ENCODE peak calls at places on chromosome 9, in seven cellular contexts. B is ELR; E is SW480; C is H4; J is HEK293T; Z is T follicular helper cell; H is stimulated activated CD4-positive, alpha-beta T cell treated with anti-CD3 and anti-CD28 coated beads, Interleukin-4, amount 100 ng/mL, for 48 hours. R is an unnamed sample.

GRCh38 chr9:3045153-3045552 is 201.3 kb upstream of the PUM3 start:
- DNase-seq in H (no peak), E (no peak), B (no peak), C (no peak), Z (no peak), J (no peak), R (no peak)

GRCh38 chr9:137294684-137295312 is 7.3 kb downstream of the NRARP start:
- DNase-seq in Z (no peak), E (peak), C (peak), J (no peak), H (no peak), B (peak), R (no peak)

GRCh38 chr9:93645149-93645889 is 68.9 kb downstream of the PHF2 start:
- DNase-seq in B (no peak), Z (no peak), E (no peak), H (no peak), J (no peak), C (no peak), R (no peak)

GRCh38 chr9:75147638-75148037 is 59.3 kb downstream of the OSTF1 start:
- DNase-seq in C (no peak), B (peak), J (no peak), Z (no peak), H (no peak), E (no peak), R (no peak)

GRCh38 chr9:37290366-37290765 is 132.1 kb upstream of the GRHPR start:
- DNase-seq in J (no peak), B (no peak), Z (no peak), E (no peak), H (no peak), C (no peak), R (no peak)

GRCh38 chr9:16884952-16885513 is 14.6 kb upstream of the BNC2 start:
- DNase-seq in C (peak), J (no peak), H (no peak), E (peak), Z (no peak), B (peak), R (no peak)

GRCh38 chr9:129419382-129419899 is 201.5 kb downstream of the C9orf50 start:
- DNase-seq in H (no peak), E (no peak), J (no peak), C (no peak), B (no peak), Z (no peak), R (no peak)

GRCh38 chr9:89149726-89150125 is 28.9 kb downstream of the SHC3 start:
- DNase-seq in H (no peak), J (no peak), Z (no peak), B (peak), E (no peak), C (no peak), R (no peak)

GRCh38 chr9:136378171-136379002 is 4.9 kb upstream of the CARD9 start:
- DNase-seq in Z (no peak), E (no peak), J (no peak), B (no peak), C (no peak), H (no peak), R (no peak)

GRCh38 chr9:136902259-136902821 is 16.0 kb downstream of the TRAF2 start:
- DNase-seq in C (peak), H (peak), E (peak), J (no peak), Z (peak), B (peak), R (no peak)

GRCh38 chr9:97507585-97507984 is 6.1 kb downstream of the TMOD1 start:
- DNase-seq in H (no peak), J (no peak), Z (no peak), E (no peak), B (no peak), C (no peak), R (no peak)

GRCh38 chr9:36315283-36315682 is 57.0 kb upstream of the GNE start:
- DNase-seq in C (no peak), Z (no peak), H (no peak), E (no peak), B (no peak), J (no peak), R (no peak)

GRCh38 chr9:673264-673965 is 168.1 kb upstream of the DMRT1 start:
- DNase-seq in B (no peak), C (no peak), J (no peak), E (no peak), H (no peak), Z (no peak), R (no peak)

GRCh38 chr9:32579706-32580331 is 6.9 kb upstream of the NDUFB6 start:
- DNase-seq in E (peak), B (peak), H (peak), J (peak), Z (peak), C (no peak), R (peak)

GRCh38 chr9:116855881-116856662 is 169.0 kb downstream of the TRIM32 start:
- DNase-seq in E (no peak), C (no peak), J (no peak), B (no peak), H (no peak), Z (no peak), R (peak)

GRCh38 chr9:119004618-119004990 is 364.6 kb downstream of the BRINP1 start:
- DNase-seq in B (peak), Z (no peak), C (peak), E (no peak), H (no peak), J (no peak), R (peak)

GRCh38 chr9:14315754-14316573 is 2.0 kb upstream of the NFIB start:
- DNase-seq in J (no peak), E (peak), B (no peak), C (no peak), Z (no peak), H (no peak), R (peak)

GRCh38 chr9:92634712-92635605 is 35.0 kb downstream of the IPPK start:
- DNase-seq in Z (peak), C (peak), B (peak), E (peak), H (peak), J (peak), R (peak)

GRCh38 chr9:133959171-133959570 is 33.0 kb downstream of the VAV2 start:
- DNase-seq in H (no peak), B (no peak), E (no peak), J (no peak), C (no peak), Z (no peak), R (no peak)

GRCh38 chr9:135060461-135061116 is 26.9 kb upstream of the OLFM1 start:
- DNase-seq in J (no peak), Z (no peak), E (no peak), C (no peak), B (no peak), H (no peak), R (no peak)